ENCODE peak calls at places on chromosomes 13 and 19, in ten cellular contexts. One of them, this sample, is unnamed.

GRCh38 chr13:102968572-102969228 is 97.5 kb downstream of the SLC10A2 start:
- DNase-seq in spleen: no peak
- DNase-seq in breast epithelium: no peak
- DNase-seq in AG04450: no peak
- DNase-seq in HAP-1: peak; percentile 71
- DNase-seq in GM23248: no peak
- DNase-seq in CD8-positive, alpha-beta memory T cell: no peak
- DNase-seq in AG04449: no peak
- DNase-seq in mesendoderm: no peak
- DNase-seq in AG09309: no peak
- DNase-seq in this sample: no peak

GRCh38 chr13:34107814-34108213 is 289.9 kb downstream of the RFC3 start:
- DNase-seq in spleen: no peak
- DNase-seq in breast epithelium: no peak
- DNase-seq in AG04450: no peak
- DNase-seq in HAP-1: no peak
- DNase-seq in GM23248: peak; percentile 49
- DNase-seq in CD8-positive, alpha-beta memory T cell: no peak
- DNase-seq in AG04449: no peak
- DNase-seq in mesendoderm: no peak
- DNase-seq in AG09309: no peak
- DNase-seq in this sample: no peak

GRCh38 chr13:109152941-109153340 is 523.5 kb downstream of the MYO16 start:
- DNase-seq in spleen: no peak
- DNase-seq in breast epithelium: no peak
- DNase-seq in AG04450: no peak
- DNase-seq in HAP-1: no peak
- DNase-seq in GM23248: no peak
- DNase-seq in CD8-positive, alpha-beta memory T cell: no peak
- DNase-seq in AG04449: no peak
- DNase-seq in mesendoderm: no peak
- DNase-seq in AG09309: no peak
- DNase-seq in this sample: no peak

GRCh38 chr13:27274631-27275030 is 4.0 kb downstream of the RASL11A start:
- DNase-seq in spleen: no peak
- DNase-seq in breast epithelium: no peak
- DNase-seq in AG04450: no peak
- DNase-seq in HAP-1: no peak
- DNase-seq in GM23248: no peak
- DNase-seq in CD8-positive, alpha-beta memory T cell: no peak
- DNase-seq in AG04449: no peak
- DNase-seq in mesendoderm: no peak
- DNase-seq in AG09309: no peak
- DNase-seq in this sample: no peak

GRCh38 chr19:3335431-3336350 is 30.7 kb upstream of the NFIC start:
- DNase-seq in spleen: no peak
- DNase-seq in breast epithelium: no peak
- DNase-seq in AG04450: no peak
- DNase-seq in HAP-1: no peak
- DNase-seq in GM23248: peak; percentile 74
- DNase-seq in CD8-positive, alpha-beta memory T cell: no peak
- DNase-seq in AG04449: no peak
- DNase-seq in mesendoderm: no peak
- DNase-seq in AG09309: no peak
- DNase-seq in this sample: no peak

GRCh38 chr19:29714371-29714952 is 599 bp downstream of the C19orf12 start:
- DNase-seq in spleen: no peak
- DNase-seq in breast epithelium: no peak
- DNase-seq in AG04450: no peak
- DNase-seq in HAP-1: no peak
- DNase-seq in GM23248: peak; percentile 10
- DNase-seq in CD8-positive, alpha-beta memory T cell: peak; percentile 75
- DNase-seq in AG04449: no peak
- DNase-seq in mesendoderm: no peak
- DNase-seq in AG09309: no peak
- DNase-seq in this sample: no peak

GRCh38 chr13:113618455-113618854 is 33.9 kb downstream of the TFDP1 start:
- DNase-seq in spleen: peak; percentile 49
- DNase-seq in breast epithelium: no peak
- DNase-seq in AG04450: no peak
- DNase-seq in HAP-1: no peak
- DNase-seq in GM23248: no peak
- DNase-seq in CD8-positive, alpha-beta memory T cell: no peak
- DNase-seq in AG04449: no peak
- DNase-seq in mesendoderm: no peak
- DNase-seq in AG09309: no peak
- DNase-seq in this sample: no peak

GRCh38 chr13:76825415-76825814 is 60.8 kb downstream of the KCTD12 start:
- DNase-seq in spleen: no peak
- DNase-seq in breast epithelium: no peak
- DNase-seq in AG04450: no peak
- DNase-seq in HAP-1: no peak
- DNase-seq in GM23248: peak; percentile 30
- DNase-seq in CD8-positive, alpha-beta memory T cell: no peak
- DNase-seq in AG04449: no peak
- DNase-seq in mesendoderm: no peak
- DNase-seq in AG09309: no peak
- DNase-seq in this sample: no peak

GRCh38 chr13:28326081-28326480 is 168.8 kb downstream of the FLT1 start:
- DNase-seq in spleen: no peak
- DNase-seq in breast epithelium: no peak
- DNase-seq in AG04450: no peak
- DNase-seq in HAP-1: no peak
- DNase-seq in GM23248: peak; percentile 25
- DNase-seq in CD8-positive, alpha-beta memory T cell: no peak
- DNase-seq in AG04449: no peak
- DNase-seq in mesendoderm: no peak
- DNase-seq in AG09309: no peak
- DNase-seq in this sample: no peak

GRCh38 chr19:44111910-44112463 is 1.2 kb upstream of the ZNF225 start:
- DNase-seq in spleen: no peak
- DNase-seq in breast epithelium: no peak
- DNase-seq in AG04450: peak; percentile 67
- DNase-seq in HAP-1: peak; percentile 36
- DNase-seq in GM23248: peak; percentile 90
- DNase-seq in CD8-positive, alpha-beta memory T cell: no peak
- DNase-seq in AG04449: peak; percentile 73
- DNase-seq in mesendoderm: peak; percentile 98
- DNase-seq in AG09309: peak; percentile 64
- DNase-seq in this sample: no peak

GRCh38 chr19:21698215-21698614 is 69.2 kb downstream of the ZNF100 start:
- DNase-seq in spleen: no peak
- DNase-seq in breast epithelium: no peak
- DNase-seq in AG04450: no peak
- DNase-seq in HAP-1: no peak
- DNase-seq in GM23248: peak; percentile 34
- DNase-seq in CD8-positive, alpha-beta memory T cell: no peak
- DNase-seq in AG04449: no peak
- DNase-seq in mesendoderm: peak; percentile 53
- DNase-seq in AG09309: peak; percentile 3
- DNase-seq in this sample: no peak

GRCh38 chr13:35530147-35530546 is 53.7 kb upstream of the MAB21L1 start:
- DNase-seq in spleen: no peak
- DNase-seq in breast epithelium: no peak
- DNase-seq in AG04450: no peak
- DNase-seq in HAP-1: no peak
- DNase-seq in GM23248: no peak
- DNase-seq in CD8-positive, alpha-beta memory T cell: no peak
- DNase-seq in AG04449: no peak
- DNase-seq in mesendoderm: no peak
- DNase-seq in AG09309: no peak
- DNase-seq in this sample: no peak

GRCh38 chr13:35531551-35531950 is 55.1 kb upstream of the MAB21L1 start:
- DNase-seq in spleen: no peak
- DNase-seq in breast epithelium: no peak
- DNase-seq in AG04450: no peak
- DNase-seq in HAP-1: no peak
- DNase-seq in GM23248: no peak
- DNase-seq in CD8-positive, alpha-beta memory T cell: no peak
- DNase-seq in AG04449: no peak
- DNase-seq in mesendoderm: no peak
- DNase-seq in AG09309: no peak
- DNase-seq in this sample: no peak

DNA sequence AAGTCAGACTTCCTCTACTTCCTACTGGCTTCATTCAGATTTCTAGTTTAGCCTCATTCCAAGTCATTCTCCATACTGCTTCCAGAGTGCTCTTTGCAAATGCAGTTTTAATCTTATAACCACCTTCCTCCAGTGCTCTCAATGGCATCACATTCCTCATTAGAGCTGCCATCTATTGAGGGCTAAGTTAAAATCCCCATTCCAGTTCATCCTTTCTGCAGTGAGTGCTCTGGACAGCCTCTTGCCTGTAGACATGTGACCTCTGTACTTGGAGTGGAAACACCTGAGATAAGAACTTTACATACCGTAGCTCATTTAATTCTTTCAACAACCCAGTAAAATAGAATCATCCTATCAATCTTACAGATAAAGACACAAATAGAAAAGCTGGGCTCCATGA is 57.9 kb upstream of the MAB21L1 start:
- DNase-seq in spleen: no peak
- DNase-seq in breast epithelium: no peak
- DNase-seq in AG04450: no peak
- DNase-seq in HAP-1: no peak
- DNase-seq in GM23248: no peak
- DNase-seq in CD8-positive, alpha-beta memory T cell: no peak
- DNase-seq in AG04449: no peak
- DNase-seq in mesendoderm: peak; percentile 11
- DNase-seq in AG09309: no peak
- DNase-seq in this sample: no peak
- H3K4me3 ChIP-seq in spleen: no peak overlapping the region
- H3K4me3 ChIP-seq in breast epithelium: no peak overlapping the region
- H3K4me3 ChIP-seq in AG04450: no peak overlapping the region
- H3K4me3 ChIP-seq in HAP-1: no peak overlapping the region
- H3K4me3 ChIP-seq in GM23248: no peak overlapping the region
- H3K4me3 ChIP-seq in CD8-positive, alpha-beta memory T cell: no peak overlapping the region
- H3K4me3 ChIP-seq in AG04449: no peak overlapping the region
- H3K4me3 ChIP-seq in mesendoderm: no peak overlapping the region
- H3K4me3 ChIP-seq in AG09309: no peak overlapping the region
- H3K4me3 ChIP-seq in this sample: no peak overlapping the region

GRCh38 chr19:51016798-51017683 is 2.5 kb downstream of the KLK10 start:
- DNase-seq in spleen: peak; percentile 88
- DNase-seq in breast epithelium: peak; percentile 83
- DNase-seq in AG04450: no peak
- DNase-seq in HAP-1: peak; percentile 86
- DNase-seq in GM23248: peak; percentile 66
- DNase-seq in CD8-positive, alpha-beta memory T cell: no peak
- DNase-seq in AG04449: no peak
- DNase-seq in mesendoderm: peak; percentile 90
- DNase-seq in AG09309: no peak
- DNase-seq in this sample: no peak
- H3K4me3 ChIP-seq in spleen: no peak overlapping the region
- H3K4me3 ChIP-seq in breast epithelium: peak overlapping the region; percentile 80
- H3K4me3 ChIP-seq in AG04450: no peak overlapping the region
- H3K4me3 ChIP-seq in HAP-1: peak overlapping the region; percentile 14
- H3K4me3 ChIP-seq in GM23248: peak overlapping the region; percentile 46
- H3K4me3 ChIP-seq in CD8-positive, alpha-beta memory T cell: no peak overlapping the region
- H3K4me3 ChIP-seq in AG04449: no peak overlapping the region
- H3K4me3 ChIP-seq in mesendoderm: peak overlapping the region; percentile 23
- H3K4me3 ChIP-seq in AG09309: peak overlapping the region; percentile 23
- H3K4me3 ChIP-seq in this sample: no peak overlapping the region

GRCh38 chr19:17027428-17027816 is 812 bp upstream of the CPAMD8 start:
- DNase-seq in spleen: no peak
- DNase-seq in breast epithelium: no peak
- DNase-seq in AG04450: no peak
- DNase-seq in HAP-1: no peak
- DNase-seq in GM23248: no peak
- DNase-seq in CD8-positive, alpha-beta memory T cell: no peak
- DNase-seq in AG04449: no peak
- DNase-seq in mesendoderm: no peak
- DNase-seq in AG09309: no peak
- DNase-seq in this sample: no peak

GRCh38 chr19:17026041-17026658 is 460 bp downstream of the CPAMD8 start:
- DNase-seq in spleen: no peak
- DNase-seq in breast epithelium: no peak
- DNase-seq in AG04450: no peak
- DNase-seq in HAP-1: no peak
- DNase-seq in GM23248: no peak
- DNase-seq in CD8-positive, alpha-beta memory T cell: no peak
- DNase-seq in AG04449: no peak
- DNase-seq in mesendoderm: peak; percentile 28
- DNase-seq in AG09309: no peak
- DNase-seq in this sample: no peak

GRCh38 chr19:17023805-17024204 is 2.8 kb downstream of the CPAMD8 start:
- DNase-seq in spleen: no peak
- DNase-seq in breast epithelium: no peak
- DNase-seq in AG04450: no peak
- DNase-seq in HAP-1: no peak
- DNase-seq in GM23248: no peak
- DNase-seq in CD8-positive, alpha-beta memory T cell: no peak
- DNase-seq in AG04449: no peak
- DNase-seq in mesendoderm: no peak
- DNase-seq in AG09309: no peak
- DNase-seq in this sample: no peak

GRCh38 chr19:17025361-17025760 is 1.2 kb downstream of the CPAMD8 start:
- DNase-seq in spleen: no peak
- DNase-seq in breast epithelium: no peak
- DNase-seq in AG04450: no peak
- DNase-seq in HAP-1: no peak
- DNase-seq in GM23248: no peak
- DNase-seq in CD8-positive, alpha-beta memory T cell: no peak
- DNase-seq in AG04449: no peak
- DNase-seq in mesendoderm: no peak
- DNase-seq in AG09309: no peak
- DNase-seq in this sample: no peak

GRCh38 chr19:17026706-17027427 is at the start of gene CPAMD8:
- DNase-seq in spleen: no peak
- DNase-seq in breast epithelium: no peak
- DNase-seq in AG04450: no peak
- DNase-seq in HAP-1: peak; percentile 24
- DNase-seq in GM23248: no peak
- DNase-seq in CD8-positive, alpha-beta memory T cell: no peak
- DNase-seq in AG04449: no peak
- DNase-seq in mesendoderm: no peak
- DNase-seq in AG09309: no peak
- DNase-seq in this sample: no peak
- H3K4me3 ChIP-seq in spleen: peak within 1 kb of the TSS; percentile 16
- H3K4me3 ChIP-seq in breast epithelium: peak within 1 kb of the TSS; percentile 63
- H3K4me3 ChIP-seq in AG04450: no peak within 1 kb of the TSS
- H3K4me3 ChIP-seq in HAP-1: peak within 1 kb of the TSS; percentile 17
- H3K4me3 ChIP-seq in GM23248: no peak within 1 kb of the TSS
- H3K4me3 ChIP-seq in CD8-positive, alpha-beta memory T cell: no peak within 1 kb of the TSS
- H3K4me3 ChIP-seq in AG04449: no peak within 1 kb of the TSS
- H3K4me3 ChIP-seq in mesendoderm: peak within 1 kb of the TSS; percentile 52
- H3K4me3 ChIP-seq in AG09309: no peak within 1 kb of the TSS
- H3K4me3 ChIP-seq in this sample: no peak within 1 kb of the TSS

DNA sequence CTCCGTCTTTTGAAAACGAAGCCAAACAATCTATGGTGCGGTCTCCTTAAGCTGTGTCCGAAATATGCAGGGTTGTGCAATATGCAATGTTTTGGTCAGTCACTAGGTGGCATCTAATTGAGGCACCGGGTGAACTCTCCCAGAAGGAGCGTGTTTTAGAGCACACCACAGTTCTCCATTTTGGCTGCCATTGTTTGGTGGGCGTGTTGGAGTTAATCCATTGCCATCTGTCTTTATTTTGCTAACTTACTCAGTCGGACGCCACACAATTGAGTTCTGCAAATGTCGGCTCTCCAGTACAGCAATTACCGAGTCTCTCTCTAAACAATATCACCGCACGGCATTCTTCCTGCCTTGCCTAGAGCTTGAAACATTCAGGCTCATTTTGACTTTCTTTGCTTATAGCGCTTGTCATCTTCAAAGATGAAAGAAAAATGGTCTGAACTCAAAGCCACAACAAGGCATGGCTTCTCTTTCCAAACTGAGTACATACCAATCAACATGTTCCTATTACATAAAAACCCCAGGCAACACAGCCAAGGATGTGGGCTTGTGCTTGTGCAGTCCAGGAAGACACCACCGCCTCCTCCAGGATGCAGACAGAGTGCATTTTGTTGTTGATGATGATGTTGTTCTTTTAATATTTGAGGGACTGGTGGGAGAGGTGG is 182.0 kb upstream of the SERP2 start:
- DNase-seq in spleen: no peak
- DNase-seq in breast epithelium: no peak
- DNase-seq in AG04450: no peak
- DNase-seq in HAP-1: peak; percentile 83
- DNase-seq in GM23248: peak; percentile 90
- DNase-seq in CD8-positive, alpha-beta memory T cell: peak; percentile 60
- DNase-seq in AG04449: no peak
- DNase-seq in mesendoderm: peak; percentile 78
- DNase-seq in AG09309: peak; percentile 67
- DNase-seq in this sample: no peak
- H3K4me3 ChIP-seq in spleen: no peak overlapping the region
- H3K4me3 ChIP-seq in breast epithelium: peak overlapping the region; percentile 52
- H3K4me3 ChIP-seq in AG04450: no peak overlapping the region
- H3K4me3 ChIP-seq in HAP-1: no peak overlapping the region
- H3K4me3 ChIP-seq in GM23248: peak overlapping the region; percentile 35
- H3K4me3 ChIP-seq in CD8-positive, alpha-beta memory T cell: no peak overlapping the region
- H3K4me3 ChIP-seq in AG04449: no peak overlapping the region
- H3K4me3 ChIP-seq in mesendoderm: no peak overlapping the region
- H3K4me3 ChIP-seq in AG09309: no peak overlapping the region
- H3K4me3 ChIP-seq in this sample: no peak overlapping the region